ENCODE peak calls at places on chromosomes 12 and 14, in five cellular contexts. B, H, A, I and S are unnamed samples.

GRCh38 chr14:20314026-20314425 is 8.3 kb upstream of the TTC5 start:
- DNase-seq in H (no peak), I (no peak), A (no peak), B (no peak), S (no peak)

GRCh38 chr12:81468206-81468605 is 290.9 kb downstream of the PPFIA2 start:
- DNase-seq in H (no peak), A (no peak), I (no peak), B (no peak), S (no peak)

GRCh38 chr14:54794796-54795195 is 107.8 kb downstream of the GCH1 start:
- DNase-seq in I (no peak), H (no peak), A (no peak), B (no peak), S (no peak)

GRCh38 chr12:104496336-104496735 is 39.6 kb downstream of the CHST11 start:
- DNase-seq in B (no peak), H (no peak), I (no peak), A (no peak), S (no peak)

GRCh38 chr12:94049718-94050117 is 98.7 kb upstream of the PLXNC1 start:
- DNase-seq in B (no peak), I (no peak), A (no peak), H (no peak), S (no peak)

GRCh38 chr14:26729851-26730250 is 132.0 kb upstream of the NOVA1 start:
- DNase-seq in A (no peak), H (no peak), B (no peak), I (no peak), S (peak; percentile 11)

GRCh38 chr12:7102582-7102981 is 6.4 kb downstream of the C1RL start:
- DNase-seq in B (peak; percentile 15), H (no peak), I (no peak), A (no peak), S (no peak)

GRCh38 chr12:53231859-53232640 is at the start of gene RARG:
- DNase-seq in B (peak; percentile 93), A (no peak), H (no peak), I (peak; percentile 65), S (no peak)

GRCh38 chr12:50188875-50189575 is 21.9 kb upstream of the CERS5 start:
- DNase-seq in I (no peak), H (no peak), B (no peak), A (no peak), S (no peak)

GRCh38 chr12:110345176-110345651 is 58.3 kb downstream of the ANAPC7 start:
- DNase-seq in I (no peak), A (no peak), H (no peak), B (no peak), S (no peak)

GRCh38 chr12:52090291-52090690 is 10.8 kb downstream of the SMIM41 start:
- DNase-seq in B (no peak), H (no peak), A (no peak), I (no peak), S (no peak)

DNA sequence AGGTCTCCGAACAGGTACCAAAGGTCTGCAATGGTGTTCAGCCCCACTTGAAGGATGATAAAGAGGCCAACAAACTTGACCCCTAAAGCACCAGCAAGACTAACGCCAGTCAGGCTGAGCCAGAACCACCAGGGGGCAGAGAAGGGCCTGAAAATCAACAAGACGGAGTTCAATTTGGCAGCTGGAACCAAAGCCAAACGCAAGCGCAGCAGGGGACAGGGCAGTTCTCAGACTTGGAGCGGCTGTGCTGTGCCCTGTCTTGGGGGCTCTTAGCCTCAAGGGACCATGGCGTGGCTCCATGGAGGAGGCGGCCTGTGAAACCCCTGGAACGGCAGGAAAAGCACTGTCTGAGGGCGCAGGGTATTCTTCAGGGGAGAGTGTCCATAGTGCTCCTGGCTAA is 19.6 kb downstream of the POMT2 start:
- DNase-seq in H (no peak), A (no peak), B (peak; percentile 78), I (peak; percentile 82), S (peak; percentile 54)
- TF ChIP-seq CTCF in H (peak; percentile 2), A (peak; percentile 81), B (peak; percentile 63), I (peak; percentile 51), S (peak; percentile 94)

GRCh38 chr12:42916143-42916542 is 326.6 kb upstream of the PRICKLE1 start:
- DNase-seq in B (no peak), A (no peak), H (no peak), I (no peak), S (no peak)
- TF ChIP-seq CTCF in B (no peak), A (no peak), H (no peak), I (no peak), S (no peak)

GRCh38 chr14:69090187-69090789 is 62.6 kb downstream of the DCAF5 start:
- DNase-seq in B (no peak), A (no peak), I (no peak), H (no peak), S (no peak)
- TF ChIP-seq CTCF in B (peak; percentile 52), A (peak; percentile 50), I (peak; percentile 53), H (no peak), S (peak; percentile 72)

GRCh38 chr12:47811070-47811391 is 8.7 kb downstream of the HDAC7 start:
- DNase-seq in A (no peak), B (no peak), I (no peak), H (no peak), S (no peak)

GRCh38 chr12:47808049-47808448 is 11.7 kb downstream of the HDAC7 start:
- DNase-seq in H (no peak), B (no peak), A (peak; percentile 43), I (peak; percentile 65), S (no peak)

GRCh38 chr12:47811581-47812484 is 7.9 kb downstream of the HDAC7 start:
- DNase-seq in H (peak; percentile 60), A (no peak), B (peak; percentile 91), I (peak; percentile 79), S (no peak)

GRCh38 chr12:47807338-47807737 is 12.4 kb downstream of the HDAC7 start:
- DNase-seq in A (no peak), B (peak; percentile 79), I (peak; percentile 70), H (no peak), S (no peak)

GRCh38 chr12:47808574-47809380 is 10.9 kb downstream of the HDAC7 start:
- DNase-seq in A (no peak), H (no peak), B (no peak), I (no peak), S (no peak)
- TF ChIP-seq CTCF in A (peak; percentile 31), H (no peak), B (no peak), I (no peak), S (peak; percentile 10)

DNA sequence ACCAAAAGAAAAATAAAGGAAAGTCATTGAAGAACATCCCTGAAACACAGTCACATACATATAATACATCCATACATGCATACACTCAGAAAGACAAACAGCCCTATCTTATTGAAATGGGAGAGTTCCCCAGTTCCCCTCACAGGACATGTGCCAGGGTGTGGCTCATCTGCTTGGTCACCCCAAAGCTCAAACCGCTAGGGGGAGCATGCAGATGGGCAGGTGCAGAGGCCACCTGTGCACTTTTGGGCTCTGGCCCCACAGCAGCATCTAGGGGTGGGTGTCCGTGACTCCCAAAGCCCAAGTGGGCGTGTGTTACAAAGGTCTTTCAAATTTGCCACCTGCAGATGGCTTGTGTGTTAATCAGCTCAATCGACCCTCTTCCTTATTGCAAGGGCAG is 75.2 kb downstream of the CMAS start:
- DNase-seq in H (no peak), A (no peak), I (no peak), B (no peak), S (no peak)
- TF ChIP-seq CTCF in H (no peak), A (peak; percentile 46), I (no peak), B (no peak), S (peak; percentile 17)